ENCODE peak calls at places on chromosomes 2 and 18, in nine cellular contexts. A, V, X, T, N, B, C, Y and K are unnamed samples.

GRCh38 chr18:80247403-80247916 is at the start of gene PARD6G:
- DNase-seq in V (peak), X (peak), N (peak), T (peak), C (peak), Y (no peak), B (peak), A (peak), K (peak)

GRCh38 chr18:26415041-26415440 is 133.3 kb downstream of the KCTD1 start:
- DNase-seq in B (no peak), N (no peak), T (no peak), C (no peak), X (no peak), A (no peak), V (no peak), Y (no peak), K (no peak)

GRCh38 chr2:215664847-215665525 is 229.1 kb upstream of the FN1 start:
- DNase-seq in C (no peak), V (no peak), N (peak), A (peak), T (no peak), X (peak), Y (no peak), B (no peak), K (no peak)

GRCh38 chr2:58063641-58064040 is 17.0 kb downstream of the VRK2 start:
- DNase-seq in B (peak), N (peak), C (no peak), V (no peak), X (no peak), A (no peak), T (no peak), Y (no peak), K (no peak)

GRCh38 chr2:95234286-95234785 is 27.0 kb downstream of the ZNF892 start:
- DNase-seq in B (no peak), C (no peak), X (no peak), Y (no peak), V (no peak), A (no peak), T (peak), N (no peak), K (no peak)

GRCh38 chr18:57660961-57661360 is 39.3 kb upstream of the NARS1 start:
- DNase-seq in N (peak), T (peak), B (no peak), V (no peak), X (peak), C (no peak), A (no peak), Y (no peak), K (no peak)

GRCh38 chr18:10516078-10516477 is 9.7 kb upstream of the NAPG start:
- DNase-seq in B (no peak), Y (no peak), V (no peak), X (no peak), T (no peak), N (no peak), A (no peak), C (no peak), K (no peak)

GRCh38 chr2:230865766-230866703 is 1.3 kb downstream of the ITM2C start:
- DNase-seq in V (no peak), Y (no peak), C (no peak), X (peak), N (no peak), T (peak), B (peak), A (no peak), K (peak)

GRCh38 chr18:50507120-50507590 is 52.7 kb upstream of the MAPK4 start:
- DNase-seq in C (peak), N (no peak), X (no peak), B (peak), V (no peak), A (no peak), Y (no peak), T (peak), K (no peak)

GRCh38 chr2:75403991-75404428 is 156.7 kb downstream of the EVA1A start:
- DNase-seq in C (peak), B (no peak), A (no peak), X (peak), Y (peak), N (peak), T (peak), V (no peak), K (no peak)

GRCh38 chr18:23825978-23826405 is 136.7 kb downstream of the LAMA3 start:
- DNase-seq in X (peak), B (peak), V (no peak), C (no peak), Y (no peak), N (peak), A (no peak), T (peak), K (no peak)

GRCh38 chr2:168538534-168538933 is 82.5 kb downstream of the CERS6 start:
- DNase-seq in C (no peak), B (no peak), T (no peak), A (no peak), Y (no peak), X (no peak), N (peak), V (no peak), K (no peak)

GRCh38 chr2:67566958-67567635 is 170.0 kb downstream of the ETAA1 start:
- DNase-seq in T (no peak), X (no peak), V (no peak), N (peak), Y (no peak), C (no peak), A (no peak), B (no peak), K (no peak)

GRCh38 chr2:20091305-20091991 is 40.0 kb upstream of the LAPTM4A start:
- DNase-seq in C (no peak), V (peak), A (peak), X (peak), B (no peak), N (peak), T (no peak), Y (peak), K (no peak)

GRCh38 chr2:18630101-18630500 is 40.7 kb upstream of the NT5C1B start:
- DNase-seq in A (no peak), B (no peak), Y (no peak), X (peak), N (peak), T (no peak), V (no peak), C (no peak), K (no peak)

GRCh38 chr2:240704651-240705050 is 13.0 kb downstream of the AQP12A start:
- DNase-seq in X (no peak), N (no peak), T (peak), A (no peak), V (no peak), Y (no peak), B (peak), C (no peak), K (peak)

GRCh38 chr2:190713476-190713875 is 64.6 kb downstream of the NAB1 start:
- DNase-seq in C (no peak), Y (no peak), A (no peak), B (no peak), V (no peak), T (no peak), X (no peak), N (peak), K (no peak)

GRCh38 chr2:46379213-46380037 is 82.2 kb downstream of the EPAS1 start:
- DNase-seq in T (no peak), A (no peak), Y (no peak), C (no peak), V (no peak), X (peak), B (no peak), N (peak), K (no peak)

GRCh38 chr2:197514754-197515153 is 1.1 kb upstream of the MOB4 start:
- DNase-seq in A (no peak), N (no peak), X (no peak), B (no peak), Y (no peak), V (no peak), C (no peak), T (peak), K (no peak)

GRCh38 chr2:116952254-116952653 is 862.2 kb upstream of the DDX18 start:
- DNase-seq in B (no peak), A (no peak), C (no peak), N (no peak), T (peak), V (no peak), X (no peak), Y (no peak), K (no peak)

GRCh38 chr2:240430595-240430994 is 4.9 kb upstream of the GPC1 start:
- DNase-seq in Y (no peak), V (peak), C (no peak), B (no peak), A (no peak), X (no peak), N (no peak), T (no peak), K (no peak)

GRCh38 chr18:71844810-71845209 is 699.3 kb downstream of the CBLN2 start:
- DNase-seq in V (no peak), N (no peak), X (no peak), Y (no peak), T (no peak), C (no peak), A (no peak), B (no peak), K (no peak)

GRCh38 chr2:15811367-15811766 is 129.0 kb upstream of the MYCN start:
- DNase-seq in T (peak), N (no peak), Y (no peak), A (no peak), C (no peak), B (no peak), X (no peak), V (no peak), K (no peak)

GRCh38 chr2:105490204-105490603 is 91.4 kb upstream of the FHL2 start:
- DNase-seq in T (no peak), Y (no peak), A (no peak), C (no peak), B (no peak), V (no peak), X (no peak), N (no peak), K (no peak)

GRCh38 chr2:3608373-3609278 is 13.7 kb downstream of the COLEC11 start:
- DNase-seq in X (no peak), Y (no peak), A (no peak), T (no peak), B (no peak), N (no peak), V (peak), C (no peak), K (peak)

GRCh38 chr2:223762853-223763252 is 74.5 kb downstream of the AP1S3 start:
- DNase-seq in C (no peak), Y (no peak), B (no peak), V (no peak), X (no peak), N (no peak), A (no peak), T (no peak), K (no peak)

GRCh38 chr2:102588213-102588939 is 31.0 kb upstream of the SLC9A2 start:
- DNase-seq in B (no peak), Y (no peak), V (no peak), N (no peak), C (no peak), T (no peak), A (no peak), X (no peak), K (no peak)

GRCh38 chr2:10329880-10330699 is 27.4 kb downstream of the HPCAL1 start:
- DNase-seq in A (peak), C (no peak), V (no peak), B (no peak), T (no peak), Y (no peak), X (peak), N (peak), K (no peak)

GRCh38 chr2:240913810-240914644 is 7.9 kb downstream of the CROCC2 start:
- DNase-seq in C (peak), V (peak), T (peak), N (peak), B (peak), A (no peak), X (peak), Y (peak), K (peak)

GRCh38 chr2:43196773-43197567 is 29.4 kb downstream of the ZFP36L2 start:
- DNase-seq in Y (no peak), B (no peak), X (no peak), T (peak), A (no peak), N (no peak), V (no peak), C (no peak), K (no peak)

GRCh38 chr2:180944372-180944771 is 36.0 kb upstream of the UBE2E3 start:
- DNase-seq in C (no peak), Y (no peak), A (no peak), N (no peak), V (no peak), B (no peak), T (no peak), X (no peak), K (no peak)

GRCh38 chr18:7479756-7480155 is 87.4 kb upstream of the PTPRM start:
- DNase-seq in A (no peak), N (no peak), X (no peak), C (no peak), B (no peak), V (no peak), Y (no peak), T (no peak), K (no peak)

GRCh38 chr2:14234911-14235310 is 397.6 kb upstream of the LRATD1 start:
- DNase-seq in Y (no peak), X (no peak), N (peak), B (no peak), V (no peak), A (no peak), T (no peak), C (no peak), K (no peak)

GRCh38 chr18:49561377-49562193 is at the start of gene LIPG:
- DNase-seq in X (peak), T (peak), V (no peak), B (no peak), N (peak), A (peak), Y (no peak), C (peak), K (no peak)

GRCh38 chr2:95389256-95390119 is 13.0 kb upstream of the FAHD2A start:
- DNase-seq in T (peak), A (peak), C (peak), N (peak), X (peak), Y (peak), B (peak), V (no peak), K (peak)

GRCh38 chr2:96890726-96891385 is 21.0 kb upstream of the SEMA4C start:
- DNase-seq in Y (no peak), X (no peak), V (no peak), C (no peak), T (peak), N (no peak), B (no peak), A (no peak), K (no peak)